ENCODE peak calls at places on chromosome 5, in five cellular contexts. U, H, K, T and O are unnamed samples. For H3K4me1, the result is how much of the 10 kb centered on the place peaks cover.

GRCh38 chr5:78896128-78896527 is 89.0 kb downstream of the ARSB start:
- DNase-seq in U (no peak), H (no peak), K (no peak), T (no peak), O (no peak)

GRCh38 chr5:72835633-72836032 is 19.2 kb downstream of the TNPO1 start:
- DNase-seq in T (no peak), K (no peak), H (no peak), U (no peak), O (no peak)

GRCh38 chr5:112467467-112467866 is 48.4 kb upstream of the EPB41L4A start:
- DNase-seq in U (no peak), H (no peak), K (no peak), T (no peak), O (no peak)

GRCh38 chr5:168844566-168845296 is 265.6 kb upstream of the PANK3 start:
- DNase-seq in H (no peak), U (no peak), T (no peak), K (no peak), O (no peak)

GRCh38 chr5:62259699-62260220 is 46.2 kb upstream of the KIF2A start:
- DNase-seq in K (no peak), U (no peak), H (no peak), T (no peak), O (no peak)

GRCh38 chr5:40383719-40384651 is 295.7 kb upstream of the PTGER4 start:
- DNase-seq in U (no peak), H (no peak), K (no peak), T (no peak), O (no peak)

GRCh38 chr5:53568868-53569267 is 8.4 kb downstream of the NDUFS4 start:
- DNase-seq in U (no peak), H (no peak), T (no peak), K (no peak), O (no peak)

GRCh38 chr5:21646469-21646868 is 1206.7 kb downstream of the CDH12 start:
- DNase-seq in U (no peak), K (no peak), H (no peak), T (no peak), O (no peak)

GRCh38 chr5:36602711-36603321 is 3.6 kb upstream of the SLC1A3 start:
- DNase-seq in U (no peak), K (peak), T (no peak), H (no peak), O (no peak)
- TF ChIP-seq SP1 in U (no peak), K (no peak), T (no peak), H (no peak), O (no peak)

GRCh38 chr5:150177721-150178120 is 11.1 kb downstream of the CDX1 start:
- DNase-seq in U (no peak), K (no peak), T (no peak), H (no peak), O (no peak)

GRCh38 chr5:150174285-150174684 is 7.7 kb downstream of the CDX1 start:
- DNase-seq in K (no peak), H (no peak), T (no peak), U (no peak), O (no peak)

GRCh38 chr5:150175076-150175475 is 8.5 kb downstream of the CDX1 start:
- DNase-seq in T (no peak), K (no peak), U (no peak), H (no peak), O (no peak)

GRCh38 chr5:150176745-150177485 is 10.3 kb downstream of the CDX1 start:
- DNase-seq in H (no peak), U (no peak), K (no peak), T (no peak), O (no peak)

DNA sequence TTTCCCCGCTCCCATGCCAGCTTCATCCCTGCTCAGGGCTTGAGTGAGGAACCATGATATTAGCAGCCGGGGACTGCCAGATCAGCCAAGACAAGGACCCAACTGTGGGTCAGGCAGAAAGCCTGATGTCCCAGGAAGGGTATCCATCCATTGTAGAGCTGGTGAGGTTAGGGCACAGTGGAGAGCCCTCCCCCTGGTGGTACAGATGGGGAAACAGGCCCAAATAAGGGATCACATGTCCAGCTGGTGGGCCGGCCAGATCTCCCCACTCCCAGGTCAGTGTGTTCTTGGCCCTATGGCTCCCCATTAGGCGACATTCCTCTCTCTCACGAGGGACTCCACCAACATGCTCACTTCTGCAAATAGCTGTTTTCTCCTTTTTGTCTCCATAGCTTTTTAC is 9.0 kb downstream of the CDX1 start:
- DNase-seq in T (peak), H (no peak), U (peak), K (peak), O (no peak)
- H3K4me1 ChIP-seq in T (under half), H (under half), U (under half), K (under half), O (under half)

GRCh38 chr5:142817961-142818431 is 47.8 kb downstream of the ARHGAP26 start:
- DNase-seq in U (no peak), H (no peak), T (no peak), K (no peak), O (no peak)
- TF ChIP-seq SP1 in U (no peak), H (no peak), T (no peak), K (no peak), O (no peak)

GRCh38 chr5:6649186-6649585 is 15.9 kb downstream of the SRD5A1 start:
- DNase-seq in K (no peak), T (no peak), U (no peak), H (no peak), O (no peak)
- H3K4me1 ChIP-seq in K (under half), T (under half), U (under half), H (under half), O (under half)

GRCh38 chr5:14946813-14947640 is 75.4 kb upstream of the ANKH start:
- DNase-seq in U (peak), H (peak), T (peak), K (peak), O (no peak)
- TF ChIP-seq SP1 in U (no peak), H (no peak), T (no peak), K (no peak), O (no peak)

GRCh38 chr5:131258733-131259132 is 5.1 kb upstream of the CDC42SE2 start:
- DNase-seq in H (no peak), K (no peak), U (peak), T (no peak), O (no peak)

GRCh38 chr5:131260895-131261294 is 3.0 kb upstream of the CDC42SE2 start:
- DNase-seq in K (no peak), U (no peak), H (no peak), T (no peak), O (no peak)

GRCh38 chr5:131261483-131261882 is 2.4 kb upstream of the CDC42SE2 start:
- DNase-seq in K (no peak), U (no peak), H (no peak), T (no peak), O (no peak)

GRCh38 chr5:131256507-131256823 is 7.4 kb upstream of the CDC42SE2 start:
- DNase-seq in H (no peak), K (no peak), U (no peak), T (no peak), O (no peak)

DNA sequence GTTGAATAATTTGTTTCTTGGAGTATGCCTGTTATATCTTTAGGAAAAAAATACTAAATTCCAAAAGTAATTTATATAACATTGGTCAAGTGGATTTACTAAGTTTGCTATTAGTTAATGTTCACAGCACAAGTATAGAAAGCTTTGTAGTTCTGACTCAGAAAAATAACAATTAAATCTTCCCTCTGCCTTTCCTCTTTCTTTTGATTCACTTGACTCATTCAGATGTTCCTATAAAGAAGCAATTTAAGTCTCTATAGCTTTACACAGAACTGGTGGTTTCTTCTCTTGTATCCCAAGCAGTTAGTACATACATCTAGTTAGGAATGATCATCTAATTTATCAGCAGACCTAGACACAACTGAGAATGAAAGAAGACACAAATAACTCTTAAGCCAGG is 4.5 kb upstream of the CDC42SE2 start:
- DNase-seq in K (no peak), H (no peak), T (no peak), U (no peak), O (no peak)
- H3K4me1 ChIP-seq in K (under half), H (under half), T (under half), U (under half), O (under half)